ENCODE peak calls at places on chromosome 22, in nine cellular contexts. Y is non-pigmented ciliary epithelial cell; F is activated naive CD4-positive, alpha-beta T cell treated with Interleukin-2 at 50 U/mL for 16 hours; J is NCI-H1105; P is CD4-positive, CD25-positive, alpha-beta regulatory T cell; Z is SW 1271; T is mammary epithelial cell; K is NCI-H1694 treated with DMSO at 0.1 percent for 48 hours; Q is activated CD4-positive, alpha-beta T cell treated with anti-CD3 and anti-CD28 coated beads for 36 hours. D is an unnamed sample.
A peak's percentile ranks its signal among the peaks of the same experiment; 100 is the strongest.

GRCh38 chr22:39953101-39953500 is 7.1 kb upstream of the TMA7B start:
- DNase-seq in T (no peak), Q (no peak), P (no peak), Z (no peak), Y (no peak), J (no peak), K (no peak), F (no peak), D (no peak)

GRCh38 chr22:23518381-23519187 is 61.5 kb downstream of the IGLL1 start:
- DNase-seq in Q (no peak), Y (no peak), P (no peak), K (no peak), J (no peak), Z (no peak), T (no peak), F (no peak), D (peak; percentile 45)

GRCh38 chr22:31085493-31085824 is 4.3 kb downstream of the SMTN start:
- DNase-seq in K (no peak), T (peak; percentile 62), Y (no peak), F (no peak), Q (no peak), Z (no peak), J (no peak), P (no peak), D (no peak)

GRCh38 chr22:48489551-48490512 is 1337.8 kb downstream of the BRD1 start:
- DNase-seq in Q (no peak), T (no peak), F (no peak), J (peak; percentile 3), Z (no peak), P (no peak), Y (no peak), K (no peak), D (no peak)

GRCh38 chr22:47621253-47621652 is 858.8 kb downstream of the TBC1D22A start:
- DNase-seq in Q (no peak), Z (no peak), F (no peak), J (no peak), T (no peak), P (no peak), K (no peak), Y (no peak), D (no peak)

GRCh38 chr22:28710112-28710888 is 30.7 kb upstream of the TTC28 start:
- DNase-seq in F (no peak), T (peak; percentile 59), J (no peak), Z (peak; percentile 72), P (no peak), Q (no peak), K (no peak), Y (peak; percentile 76), D (no peak)

GRCh38 chr22:30246962-30247376 is 410 bp upstream of the LIF start:
- DNase-seq in T (no peak), Q (peak; percentile 41), Y (no peak), J (no peak), K (no peak), Z (no peak), F (peak; percentile 22), P (no peak), D (peak; percentile 85)

GRCh38 chr22:48715511-48715910 is 1112.2 kb downstream of the BRD1 start:
- DNase-seq in P (no peak), F (no peak), Z (no peak), Q (no peak), J (no peak), Y (no peak), K (no peak), T (no peak), D (no peak)

GRCh38 chr22:25492950-25493790 is 71.3 kb upstream of the GRK3 start:
- DNase-seq in K (peak; percentile 96), J (peak; percentile 83), Z (no peak), P (no peak), Y (no peak), F (no peak), T (no peak), Q (no peak), D (no peak)

GRCh38 chr22:38870312-38870741 is 1.7 kb downstream of the CBX6 start:
- DNase-seq in F (peak; percentile 90), J (peak; percentile 63), Y (no peak), K (peak; percentile 72), Q (peak; percentile 95), T (peak; percentile 48), P (peak; percentile 87), Z (peak; percentile 76), D (peak; percentile 88)

GRCh38 chr22:36369922-36370781 is 17.6 kb downstream of the MYH9 start:
- DNase-seq in P (no peak), F (peak; percentile 33), T (peak; percentile 74), Y (no peak), Q (peak; percentile 62), Z (peak; percentile 62), K (no peak), J (no peak), D (no peak)

GRCh38 chr22:26681395-26681821 is 24.0 kb downstream of the MIAT start:
- DNase-seq in Y (peak; percentile 78), Q (no peak), Z (no peak), F (no peak), K (no peak), P (no peak), T (no peak), J (no peak), D (no peak)

GRCh38 chr22:39219071-39220050 is 25.4 kb downstream of the PDGFB start:
- DNase-seq in Y (no peak), T (no peak), F (no peak), J (no peak), Z (peak; percentile 22), Q (peak; percentile 3), P (no peak), K (no peak), D (no peak)

GRCh38 chr22:33006220-33006954 is 51.8 kb downstream of the SYN3 start:
- DNase-seq in Z (no peak), Y (no peak), K (no peak), P (no peak), Q (no peak), T (no peak), J (no peak), F (no peak), D (peak; percentile 72)

GRCh38 chr22:28479912-28480311 is 199.7 kb downstream of the TTC28 start:
- DNase-seq in Q (no peak), P (no peak), T (no peak), Y (no peak), K (no peak), Z (no peak), J (no peak), F (no peak), D (no peak)

GRCh38 chr22:49633010-49633324 is 194.7 kb downstream of the BRD1 start:
- DNase-seq in Z (no peak), K (no peak), T (no peak), J (no peak), Y (no peak), Q (no peak), F (no peak), P (no peak), D (no peak)

GRCh38 chr22:38124236-38124974 is 13.9 kb upstream of the BAIAP2L2 start:
- DNase-seq in P (no peak), T (peak; percentile 93), Q (no peak), Y (no peak), K (no peak), Z (no peak), J (no peak), F (no peak), D (no peak)

GRCh38 chr22:35421121-35421520 is 21.2 kb downstream of the MCM5 start:
- DNase-seq in F (no peak), J (no peak), Z (no peak), Y (no peak), T (no peak), P (no peak), K (no peak), Q (no peak), D (no peak)

GRCh38 chr22:32531955-32532818 is 57.6 kb downstream of the FBXO7 start:
- DNase-seq in Z (no peak), P (no peak), Y (peak; percentile 28), J (no peak), T (peak; percentile 84), F (no peak), Q (no peak), K (no peak), D (no peak)

GRCh38 chr22:31272522-31273446 is 19.5 kb downstream of the PIK3IP1 start:
- DNase-seq in K (peak; percentile 11), J (peak; percentile 4), Z (peak; percentile 31), Y (no peak), Q (peak; percentile 70), T (peak; percentile 47), F (peak; percentile 57), P (peak; percentile 74), D (peak; percentile 82)

GRCh38 chr22:44697423-44698179 is 4.4 kb upstream of the PRR5 start:
- DNase-seq in J (no peak), Y (no peak), F (peak; percentile 88), K (peak; percentile 49), Q (peak; percentile 93), Z (peak; percentile 57), P (peak; percentile 77), T (peak; percentile 52), D (peak; percentile 90)

D was measured in HuH-7.